ENCODE peak calls at places on chromosomes 2 and 18, in six cellular contexts. T is GM23338, L is GM23248, B is DND-41, D is PC-9, K is MM.1S. Q is an unnamed sample.
A peak's percentile ranks its signal among the peaks of the same experiment; 100 is the strongest.

GRCh38 chr2:218168635-218169462 is 2.1 kb upstream of the CXCR1 start:
- DNase-seq in T (peak; percentile 91), L (peak; percentile 46), B (peak; percentile 72), D (no peak), K (peak; percentile 62), Q (no peak)

GRCh38 chr2:104702451-104702850 is 151.5 kb upstream of the POU3F3 start:
- DNase-seq in T (peak; percentile 30), L (no peak), B (no peak), D (no peak), K (no peak), Q (no peak)

GRCh38 chr2:16643099-16643498 is 22.5 kb downstream of the CYRIA start:
- DNase-seq in T (no peak), L (no peak), B (no peak), D (peak; percentile 55), K (no peak), Q (no peak)

GRCh38 chr2:69830045-69830905 is 815 bp downstream of the GMCL1 start:
- DNase-seq in T (peak; percentile 66), L (peak; percentile 59), B (peak; percentile 65), D (no peak), K (peak; percentile 41), Q (peak; percentile 81)

GRCh38 chr2:109311771-109312170 is 182.8 kb downstream of the SH3RF3 start:
- DNase-seq in T (no peak), L (peak; percentile 41), B (no peak), D (no peak), K (no peak), Q (no peak)

GRCh38 chr2:194363295-194363694 is 1293.7 kb upstream of the SLC39A10 start:
- DNase-seq in T (no peak), L (no peak), B (no peak), D (no peak), K (no peak), Q (no peak)

GRCh38 chr2:174332607-174333001 is 2.1 kb upstream of the SP9 start:
- DNase-seq in T (peak; percentile 82), L (no peak), B (no peak), D (no peak), K (no peak), Q (no peak)

GRCh38 chr18:23283933-23284430 is 148.7 kb downstream of the CABLES1 start:
- DNase-seq in T (peak; percentile 97), L (peak; percentile 67), B (no peak), D (peak; percentile 94), K (no peak), Q (no peak)

GRCh38 chr2:27720004-27720551 is 51.4 kb upstream of the MRPL33 start:
- DNase-seq in T (no peak), L (peak; percentile 96), B (no peak), D (peak; percentile 89), K (no peak), Q (no peak)

GRCh38 chr2:98037206-98037605 is 41.5 kb upstream of the TMEM131 start:
- DNase-seq in T (no peak), L (no peak), B (no peak), D (no peak), K (no peak), Q (no peak)

GRCh38 chr2:134288814-134289213 is 34.9 kb downstream of the MGAT5 start:
- DNase-seq in T (no peak), L (no peak), B (no peak), D (no peak), K (no peak), Q (no peak)

GRCh38 chr2:237171396-237171795 is 85.7 kb downstream of the COPS8 start:
- DNase-seq in T (peak; percentile 18), L (peak; percentile 91), B (no peak), D (peak; percentile 78), K (no peak), Q (no peak)

GRCh38 chr2:25598911-25599310 is 74.5 kb downstream of the DTNB start:
- DNase-seq in T (no peak), L (no peak), B (no peak), D (no peak), K (no peak), Q (no peak)

GRCh38 chr2:113818382-113818951 is 62.0 kb upstream of the SLC35F5 start:
- DNase-seq in T (peak; percentile 61), L (peak; percentile 99), B (no peak), D (peak; percentile 88), K (no peak), Q (peak; percentile 81)

GRCh38 chr2:75627902-75628504 is 18.6 kb upstream of the MRPL19 start:
- DNase-seq in T (peak; percentile 90), L (peak; percentile 84), B (peak; percentile 79), D (peak; percentile 69), K (peak; percentile 56), Q (peak; percentile 85)

GRCh38 chr2:150459281-150459680 is 28.2 kb downstream of the RND3 start:
- DNase-seq in T (no peak), L (peak; percentile 59), B (peak; percentile 66), D (no peak), K (no peak), Q (no peak)

GRCh38 chr2:149330127-149331022 is at the start of gene LYPD6:
- DNase-seq in T (peak; percentile 89), L (peak; percentile 90), B (no peak), D (peak; percentile 54), K (peak; percentile 84), Q (peak; percentile 86)

GRCh38 chr2:45622704-45623103 is 11.6 kb upstream of the SRBD1 start:
- DNase-seq in T (no peak), L (no peak), B (no peak), D (no peak), K (no peak), Q (no peak)

GRCh38 chr18:39872566-39872965 is 2082.5 kb upstream of the PIK3C3 start:
- DNase-seq in T (no peak), L (no peak), B (no peak), D (no peak), K (no peak), Q (no peak)

GRCh38 chr18:708096-708495 is 4.3 kb downstream of the ENOSF1 start:
- DNase-seq in T (no peak), L (no peak), B (no peak), D (no peak), K (no peak), Q (no peak)

GRCh38 chr2:11009866-11010265 is 98.1 kb downstream of the KCNF1 start:
- DNase-seq in T (no peak), L (no peak), B (no peak), D (no peak), K (no peak), Q (no peak)

GRCh38 chr2:2591542-2591940 is 260.5 kb upstream of the MYT1L start:
- DNase-seq in T (no peak), L (no peak), B (no peak), D (no peak), K (no peak), Q (no peak)

GRCh38 chr2:223887127-223887526 is 49.7 kb upstream of the AP1S3 start:
- DNase-seq in T (no peak), L (no peak), B (no peak), D (no peak), K (no peak), Q (no peak)

GRCh38 chr2:109330056-109330455 is 201.1 kb downstream of the SH3RF3 start:
- DNase-seq in T (no peak), L (peak; percentile 50), B (no peak), D (no peak), K (no peak), Q (no peak)

DNA sequence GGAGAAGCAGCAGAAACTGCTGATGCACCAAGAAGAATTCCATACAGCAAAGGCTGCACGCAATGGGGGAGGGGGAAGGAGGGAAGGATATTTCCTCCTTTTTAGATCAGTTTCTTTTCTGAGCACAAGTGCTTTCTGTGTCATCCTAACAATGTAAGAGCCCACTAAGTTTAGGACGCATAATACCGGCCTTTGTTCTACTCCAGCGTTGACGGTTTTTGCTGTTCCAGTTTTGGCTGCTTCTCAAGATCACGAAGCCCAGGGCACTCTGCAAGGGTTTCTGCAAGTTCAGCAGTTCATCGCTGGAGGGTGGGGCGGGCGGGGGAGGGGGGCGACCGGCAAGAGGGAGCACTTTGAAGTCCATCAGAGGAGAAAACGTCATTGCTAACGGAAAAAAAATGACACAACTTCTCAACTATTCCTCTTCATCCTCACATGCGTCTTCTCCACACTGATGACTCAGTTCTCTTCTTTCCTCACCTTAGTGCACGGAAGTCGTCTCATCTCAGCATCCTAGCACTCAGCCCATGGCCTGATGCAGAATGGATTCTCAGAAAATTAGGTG is 8.7 kb downstream of the FAM178B start:
- DNase-seq in T (peak; percentile 37), L (peak; percentile 66), B (no peak), D (no peak), K (no peak), Q (no peak)
- H3K27ac ChIP-seq in T (no peak overlapping the region), L (no peak overlapping the region), B (no peak overlapping the region), D (no peak overlapping the region), K (no peak overlapping the region), Q (no peak overlapping the region)

GRCh38 chr2:7987992-7988391 is 693.9 kb upstream of the ID2 start:
- DNase-seq in T (no peak), L (no peak), B (no peak), D (no peak), K (no peak), Q (no peak)

GRCh38 chr2:7988440-7988839 is 693.4 kb upstream of the ID2 start:
- DNase-seq in T (no peak), L (no peak), B (no peak), D (no peak), K (no peak), Q (no peak)

GRCh38 chr2:7984693-7985353 is 697.0 kb upstream of the ID2 start:
- DNase-seq in T (no peak), L (no peak), B (no peak), D (no peak), K (no peak), Q (no peak)

GRCh38 chr2:7983912-7984311 is 697.9 kb upstream of the ID2 start:
- DNase-seq in T (no peak), L (no peak), B (no peak), D (no peak), K (no peak), Q (no peak)

DNA sequence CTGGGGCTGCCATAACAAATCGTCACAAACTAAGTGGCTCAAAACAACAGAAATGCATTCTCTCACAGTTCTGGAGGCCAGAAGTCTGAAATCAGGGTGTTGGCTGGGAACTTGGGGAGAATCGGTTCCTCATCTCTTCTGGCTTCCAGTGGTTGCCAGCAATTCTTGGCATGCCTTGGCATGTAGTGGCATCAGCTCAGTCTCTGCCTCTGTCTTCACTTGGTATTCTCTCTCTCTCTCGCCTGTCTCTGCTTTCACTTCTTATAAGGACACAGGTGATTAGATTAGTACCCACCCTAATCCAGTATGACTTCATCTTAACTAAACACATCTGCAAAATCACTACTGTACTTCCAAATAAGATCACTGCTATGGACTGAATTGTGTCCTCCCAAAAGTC is 695.4 kb upstream of the ID2 start:
- DNase-seq in T (no peak), L (no peak), B (no peak), D (no peak), K (no peak), Q (no peak)
- H3K27ac ChIP-seq in T (no peak overlapping the region), L (no peak overlapping the region), B (no peak overlapping the region), D (no peak overlapping the region), K (no peak overlapping the region), Q (no peak overlapping the region)

DNA sequence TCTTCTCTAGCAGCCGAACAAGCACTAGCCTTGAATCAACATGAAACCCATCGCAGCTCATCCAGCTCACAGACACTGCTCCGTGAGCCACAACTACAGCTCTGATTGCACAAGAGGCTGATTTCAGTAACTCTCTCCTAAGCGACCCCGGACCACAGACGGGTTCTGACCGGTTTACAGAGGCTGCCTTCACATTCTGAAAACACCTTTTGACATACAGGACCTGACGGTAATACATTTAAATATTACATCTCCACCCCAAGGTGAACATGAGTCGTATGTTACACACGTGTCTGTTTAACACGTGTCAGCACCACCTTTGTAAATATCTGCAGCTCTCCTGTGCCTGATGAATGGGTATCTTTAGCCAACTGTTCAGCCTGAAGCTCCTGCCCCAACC is 120.7 kb downstream of the TMEM18 start:
- DNase-seq in T (no peak), L (no peak), B (no peak), D (no peak), K (no peak), Q (no peak)
- H3K27ac ChIP-seq in T (no peak overlapping the region), L (no peak overlapping the region), B (no peak overlapping the region), D (no peak overlapping the region), K (no peak overlapping the region), Q (no peak overlapping the region)

GRCh38 chr2:238688197-238689153 is 159.4 kb upstream of the TWIST2 start:
- DNase-seq in T (no peak), L (peak; percentile 90), B (no peak), D (no peak), K (no peak), Q (no peak)
- H3K27ac ChIP-seq in T (no peak overlapping the region), L (peak overlapping the region; percentile 95), B (no peak overlapping the region), D (no peak overlapping the region), K (no peak overlapping the region), Q (no peak overlapping the region)

Q was measured in kidney.